ENCODE peak calls at places on chromosomes 11 and 22, in nine cellular contexts. A is fibroblast of lung, T is sigmoid colon, G is cardiac muscle cell, M is osteoblast, C is GM12878, N is esophagus squamous epithelium, Q is lung, E is small intestine. R is an unnamed sample. For H3K4me1, the result is how much of the 10 kb centered on the place peaks cover.

GRCh38 chr11:68583047-68583446 is 101.3 kb upstream of the GAL start:
- DNase-seq in Q (no peak), M (peak), G (peak), A (peak), C (no peak), E (no peak), N (no peak), T (no peak), R (no peak)

GRCh38 chr11:95338430-95338991 is 107.5 kb upstream of the SESN3 start:
- DNase-seq in E (no peak), Q (peak), M (no peak), T (peak), N (no peak), G (peak), A (peak), C (no peak), R (peak)

GRCh38 chr11:61429346-61429690 is 457 bp downstream of the CPSF7 start:
- DNase-seq in G (peak), Q (no peak), A (peak), E (peak), C (no peak), T (peak), M (peak), N (no peak), R (no peak)

GRCh38 chr11:38089728-38090127 is 1491.7 kb upstream of the RAG2 start:
- DNase-seq in G (peak), A (peak), N (no peak), M (no peak), E (peak), Q (no peak), C (no peak), T (no peak), R (no peak)

GRCh38 chr11:44600739-44601416 is 35.4 kb downstream of the CD82 start:
- DNase-seq in N (no peak), Q (no peak), G (peak), C (no peak), T (no peak), A (no peak), E (no peak), M (peak), R (no peak)

GRCh38 chr11:114892381-114893197 is 214.3 kb downstream of the NXPE2 start:
- DNase-seq in E (no peak), C (no peak), M (no peak), G (no peak), T (no peak), N (no peak), A (no peak), Q (no peak), R (no peak)

GRCh38 chr11:19286411-19286810 is 45.7 kb upstream of the E2F8 start:
- DNase-seq in C (no peak), A (no peak), E (no peak), Q (no peak), T (no peak), M (no peak), N (no peak), G (no peak), R (no peak)

GRCh38 chr22:31230871-31231621 is 18.9 kb downstream of the LIMK2 start:
- DNase-seq in A (peak), G (peak), E (peak), Q (peak), N (no peak), C (no peak), M (peak), T (no peak), R (no peak)

DNA sequence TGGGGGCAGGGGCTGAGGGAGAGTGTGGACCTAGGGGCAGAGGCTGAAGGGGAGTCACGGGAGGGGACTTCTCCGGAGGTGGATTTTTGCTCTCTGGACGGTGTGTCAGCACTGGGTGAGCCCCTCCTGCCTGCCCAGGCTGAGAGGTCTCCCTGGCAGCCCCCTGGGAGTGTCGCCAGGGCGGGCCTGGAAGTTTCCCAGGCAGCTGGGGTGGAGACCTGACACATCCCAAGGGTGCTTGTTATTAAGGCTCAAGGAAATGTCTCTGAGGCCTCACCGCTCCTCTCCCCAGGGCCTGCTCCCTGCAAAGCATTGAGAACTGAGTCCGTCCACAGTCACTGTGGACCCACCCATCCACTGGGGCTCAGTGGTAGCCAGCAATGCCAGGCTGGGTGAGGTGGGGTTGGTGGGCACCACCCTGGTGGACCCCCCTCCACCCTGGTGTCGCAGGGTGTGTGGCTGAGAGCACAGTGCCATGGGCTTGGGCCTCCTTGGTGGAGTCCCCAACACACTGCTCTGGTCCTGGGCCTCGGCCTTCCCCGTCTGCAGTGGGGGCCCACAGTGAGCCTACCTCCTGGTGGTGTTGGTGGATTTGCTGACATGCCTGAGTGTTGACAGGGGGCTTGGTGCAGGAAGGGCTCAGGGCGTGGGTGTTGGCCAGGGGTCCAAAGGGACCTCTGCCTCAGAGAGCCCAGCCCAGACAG is 2.5 kb downstream of the CD81 start:
- DNase-seq in M (no peak), A (no peak), C (no peak), T (no peak), G (no peak), N (no peak), Q (no peak), E (no peak), R (peak)
- H3K4me1 ChIP-seq in M (under half), A (under half), C (under half), T (under half), G (under half), N (half or more), Q (half or more), E (under half), R (half or more)

DNA sequence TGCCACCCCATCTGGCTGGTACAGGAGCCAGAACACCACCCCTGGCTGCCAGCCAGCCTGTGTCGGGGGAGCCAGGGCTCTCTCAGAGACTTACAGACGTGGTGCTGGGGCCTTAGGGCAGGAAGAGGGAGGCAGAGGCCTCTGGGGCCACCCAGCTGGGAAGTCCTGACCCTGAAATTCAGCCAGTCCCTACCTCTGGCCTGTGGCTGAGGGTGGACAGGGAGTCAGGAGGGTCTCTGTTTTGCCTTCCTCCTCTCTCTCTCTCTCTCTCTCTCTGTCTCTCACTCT is 52.5 kb upstream of the CDON start:
- DNase-seq in M (no peak), N (no peak), C (no peak), Q (peak), A (no peak), G (no peak), T (peak), E (peak), R (peak)
- H3K27ac ChIP-seq in M (peak), N (peak), C (no peak), Q (peak), A (peak), G (no peak), T (peak), E (no peak), R (no peak)

GRCh38 chr22:19111584-19111983 is 10.6 kb downstream of the DGCR2 start:
- DNase-seq in N (no peak), A (no peak), E (no peak), G (no peak), C (no peak), Q (no peak), T (no peak), M (no peak), R (no peak)
- H3K4me1 ChIP-seq in N (under half), A (under half), E (under half), G (under half), C (under half), Q (under half), T (under half), M (under half), R (under half)

DNA sequence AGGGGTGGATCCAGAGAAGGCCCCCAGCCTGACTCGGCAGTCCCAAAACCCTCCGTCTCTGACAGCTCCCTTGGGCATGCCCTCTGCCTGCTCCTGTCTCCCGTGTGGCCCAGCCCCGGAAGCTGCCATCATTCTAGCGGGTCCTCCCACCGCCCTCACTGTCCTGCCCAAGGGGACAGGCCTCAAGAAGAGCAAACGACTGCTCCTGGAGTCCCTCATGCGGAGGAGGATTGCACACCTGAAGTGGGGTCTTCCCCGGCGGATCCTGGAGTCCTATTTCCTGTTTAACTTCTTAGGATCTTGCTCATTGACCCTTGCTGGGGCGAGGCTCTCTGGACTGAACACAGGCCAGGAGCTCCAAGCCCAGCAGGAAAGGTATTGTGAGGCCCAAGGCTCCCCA is 2.6 kb upstream of the MEI1 start:
- DNase-seq in N (no peak), Q (no peak), E (no peak), C (no peak), T (peak), G (no peak), A (no peak), M (no peak), R (no peak)
- H3K27ac ChIP-seq in N (peak), Q (no peak), E (no peak), C (peak), T (peak), G (peak), A (peak), M (no peak), R (no peak)

GRCh38 chr11:106603971-106604370 is 414.3 kb downstream of the GUCY1A2 start:
- DNase-seq in G (no peak), C (no peak), T (no peak), M (no peak), A (no peak), E (no peak), Q (no peak), N (no peak), R (no peak)
- H3K4me1 ChIP-seq in G (under half), C (under half), T (under half), M (under half), A (under half), E (under half), Q (under half), N (under half), R (under half)

DNA sequence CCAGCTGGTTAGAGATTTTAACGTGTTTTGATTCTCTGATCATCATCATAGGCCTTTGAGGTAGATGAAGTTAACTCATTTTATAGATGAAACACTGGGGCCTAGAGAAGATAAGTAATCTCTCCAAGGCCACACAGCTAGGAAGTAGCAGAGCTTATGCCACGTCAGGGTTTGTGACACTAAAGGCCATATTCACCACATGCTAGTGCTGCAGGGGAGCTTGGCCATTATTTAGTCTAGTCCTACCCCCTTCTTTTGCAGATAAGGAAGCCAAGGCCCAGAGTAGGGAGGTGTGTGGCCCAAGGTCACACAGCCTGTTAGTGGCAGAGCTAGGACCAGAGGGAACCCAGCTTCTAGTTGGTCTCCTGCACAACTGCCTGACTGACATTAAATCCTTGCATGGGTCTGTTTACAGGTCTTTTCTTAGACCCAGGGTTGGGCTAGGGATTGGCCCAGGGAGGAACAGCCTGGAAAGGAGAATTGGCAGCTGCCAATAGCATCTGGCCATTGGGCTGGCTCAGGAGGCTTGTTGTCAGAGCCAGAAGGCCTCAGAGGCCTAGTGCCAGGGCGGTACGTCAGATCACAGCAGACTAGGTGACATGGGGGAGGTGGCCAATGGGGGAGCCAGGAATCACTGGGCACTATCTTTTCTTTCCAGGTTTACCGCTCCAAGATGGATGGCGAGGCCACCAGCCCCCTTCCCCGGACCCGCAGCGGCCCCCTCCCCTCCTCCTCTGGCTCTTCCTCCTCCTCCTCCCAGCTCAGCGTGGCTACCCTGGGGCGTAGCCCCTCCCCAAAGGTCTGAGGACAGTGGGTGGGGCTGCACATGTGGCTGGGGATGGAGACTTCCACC is 36.0 kb downstream of the PHLDB1 start:
- DNase-seq in Q (no peak), M (no peak), G (no peak), A (no peak), T (no peak), E (no peak), C (no peak), N (no peak), R (peak)
- H3K27ac ChIP-seq in Q (no peak), M (no peak), G (no peak), A (no peak), T (no peak), E (no peak), C (no peak), N (no peak), R (no peak)

DNA sequence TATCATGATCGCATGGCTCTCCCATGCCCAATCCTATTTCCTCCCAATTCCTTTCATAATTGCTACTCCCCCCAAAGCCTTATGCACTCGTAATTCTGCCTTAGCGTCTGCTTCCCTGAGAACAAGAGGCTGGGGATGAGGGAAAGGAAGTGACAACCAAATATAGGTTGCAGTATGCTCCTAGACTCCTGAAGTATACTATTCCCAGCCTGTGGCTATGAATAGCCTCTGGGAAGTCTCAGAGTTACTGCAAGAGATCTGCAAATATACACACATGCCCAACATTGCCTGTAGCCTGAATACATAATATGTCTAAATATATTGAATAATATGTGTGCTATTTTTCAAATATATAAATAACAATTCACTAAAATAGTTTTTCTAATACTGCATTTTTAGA is 96.1 kb upstream of the CD44 start:
- DNase-seq in E (no peak), Q (no peak), G (no peak), T (no peak), N (no peak), M (no peak), A (no peak), C (no peak), R (no peak)
- H3K4me1 ChIP-seq in E (under half), Q (under half), G (under half), T (under half), N (under half), M (under half), A (under half), C (under half), R (under half)

GRCh38 chr11:126857860-126858808 is 142.4 kb downstream of the KIRREL3 start:
- DNase-seq in C (no peak), G (peak), T (no peak), A (peak), N (no peak), E (no peak), M (no peak), Q (no peak), R (no peak)

GRCh38 chr11:126861796-126862195 is 138.8 kb downstream of the KIRREL3 start:
- DNase-seq in T (no peak), E (no peak), C (no peak), G (no peak), N (no peak), M (no peak), A (no peak), Q (no peak), R (no peak)

GRCh38 chr11:126864934-126865333 is 135.6 kb downstream of the KIRREL3 start:
- DNase-seq in A (no peak), Q (no peak), G (no peak), T (no peak), N (no peak), E (no peak), C (no peak), M (no peak), R (no peak)

GRCh38 chr11:126862664-126863247 is 137.8 kb downstream of the KIRREL3 start:
- DNase-seq in M (no peak), N (no peak), A (peak), Q (no peak), G (no peak), E (no peak), C (no peak), T (no peak), R (no peak)

GRCh38 chr11:126863294-126863997 is 137.1 kb downstream of the KIRREL3 start:
- DNase-seq in C (no peak), N (no peak), G (no peak), Q (no peak), T (no peak), E (no peak), M (no peak), A (no peak), R (no peak)
- H3K27ac ChIP-seq in C (no peak), N (no peak), G (no peak), Q (no peak), T (no peak), E (no peak), M (no peak), A (no peak), R (no peak)

DNA sequence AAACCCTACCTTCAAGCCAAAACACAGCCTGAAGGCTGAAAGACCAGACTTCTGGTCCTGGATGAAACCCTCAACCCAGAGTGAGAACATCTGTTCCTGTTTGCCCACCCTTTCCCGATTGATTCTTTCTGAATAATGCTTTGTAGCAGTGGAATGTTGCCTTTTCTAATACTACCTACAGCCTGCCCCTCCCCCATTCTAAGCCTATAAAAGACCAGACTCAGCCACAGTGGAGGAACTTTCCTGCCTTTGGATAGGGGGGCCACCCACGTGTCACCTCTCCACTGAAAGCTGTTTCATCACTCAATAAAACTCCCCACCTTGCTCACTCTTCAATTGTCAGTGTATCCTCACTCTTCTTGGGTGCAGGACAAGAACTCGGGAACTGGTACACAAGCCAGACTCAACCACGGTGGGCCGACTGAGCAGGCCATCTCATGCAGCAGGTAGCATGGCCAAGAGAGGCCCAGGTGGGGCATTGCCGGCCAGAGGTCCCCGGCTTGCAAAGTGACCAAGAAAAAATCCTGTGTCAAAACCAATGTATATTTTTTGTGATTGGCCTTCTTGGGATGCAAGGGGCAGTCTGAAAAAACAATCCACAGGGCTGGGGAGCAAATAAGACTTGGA is 6.6 kb upstream of the APOL6 start:
- DNase-seq in Q (no peak), T (peak), C (no peak), M (no peak), A (no peak), E (no peak), N (no peak), G (no peak), R (no peak)
- H3K4me1 ChIP-seq in Q (under half), T (under half), C (under half), M (under half), A (under half), E (under half), N (under half), G (under half), R (under half)

DNA sequence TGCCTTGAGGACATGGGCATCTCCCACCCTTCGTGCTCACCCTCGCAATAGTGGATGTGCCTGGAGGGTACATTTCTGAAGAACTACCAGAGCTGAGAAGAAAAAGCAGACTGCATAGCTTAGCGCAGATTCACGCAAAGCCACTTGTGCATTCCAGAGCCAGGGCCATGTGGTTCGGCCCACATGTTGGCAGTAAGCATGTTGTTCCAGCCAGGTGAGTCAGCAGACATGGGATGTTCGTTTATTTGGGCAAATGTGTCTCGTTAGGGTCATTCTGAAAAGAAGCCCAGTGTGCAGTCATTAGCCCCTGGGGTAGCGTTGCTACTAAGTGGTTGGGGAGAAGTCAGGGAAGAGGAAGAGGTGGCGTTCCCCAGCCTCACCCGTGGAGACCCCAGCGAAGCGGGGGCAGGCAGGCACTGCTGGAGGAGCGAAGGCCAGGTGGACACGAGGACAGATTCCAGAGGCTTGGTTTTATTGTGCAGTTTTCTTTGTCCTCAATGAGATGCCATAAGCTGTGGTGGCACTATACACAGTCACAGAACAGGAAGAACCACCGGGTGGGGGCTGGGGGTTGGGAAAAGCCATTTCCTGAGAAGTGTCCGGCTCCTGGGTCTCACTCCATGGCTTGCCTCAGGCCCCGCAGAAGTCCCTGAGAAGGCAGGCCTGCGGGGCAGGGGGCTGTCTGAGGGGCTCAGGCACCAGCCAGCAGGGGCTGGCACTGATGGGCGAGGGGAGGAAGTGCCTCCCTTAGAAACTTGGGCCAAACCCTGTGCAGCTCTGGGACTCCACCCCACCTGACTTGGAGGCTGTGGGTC is 5.0 kb downstream of the THY1 start:
- DNase-seq in A (peak), Q (no peak), C (no peak), G (peak), N (no peak), T (no peak), E (no peak), M (peak), R (no peak)
- H3K27ac ChIP-seq in A (peak), Q (no peak), C (no peak), G (no peak), N (peak), T (no peak), E (no peak), M (peak), R (no peak)